ENCODE peak calls at places on chromosomes 1 and 21, in seven cellular contexts. T is AG04449, D is fibroblast of lung, U is choroid plexus epithelial cell, I is testis, F is tibial artery, Y is H9. H is an unnamed sample.

GRCh38 chr1:180178511-180179161 is 24.0 kb downstream of the QSOX1 start:
- DNase-seq in U (peak), I (peak), T (no peak), Y (peak), F (peak), D (peak), H (peak)

GRCh38 chr1:66333463-66334232 is 200.3 kb upstream of the SGIP1 start:
- DNase-seq in T (no peak), Y (no peak), F (no peak), U (no peak), I (peak), D (no peak), H (no peak)

GRCh38 chr1:34842952-34843371 is 16.6 kb downstream of the SMIM12 start:
- DNase-seq in F (no peak), T (no peak), D (no peak), Y (no peak), U (no peak), I (no peak), H (no peak)

GRCh38 chr1:189336115-189337100 is 1141.3 kb downstream of the BRINP3 start:
- DNase-seq in F (no peak), U (no peak), Y (no peak), T (no peak), D (no peak), I (no peak), H (no peak)

GRCh38 chr1:99264201-99265021 is at the start of gene PLPPR4:
- DNase-seq in T (no peak), U (peak), F (peak), I (peak), Y (peak), D (peak), H (no peak)

GRCh38 chr1:28601696-28602095 is 9.6 kb downstream of the RAB42 start:
- DNase-seq in D (peak), F (peak), U (peak), I (no peak), T (peak), Y (no peak), H (no peak)

GRCh38 chr1:155983191-155984023 is 5.1 kb upstream of the ARHGEF2 start:
- DNase-seq in F (peak), Y (peak), D (peak), T (peak), I (no peak), U (peak), H (no peak)

GRCh38 chr21:28781602-28782274 is 210.9 kb downstream of the LTN1 start:
- DNase-seq in I (no peak), T (no peak), F (no peak), Y (no peak), U (peak), D (peak), H (peak)

GRCh38 chr1:39919545-39919944 is 17.8 kb upstream of the MYCL start:
- DNase-seq in I (peak), Y (peak), D (peak), T (no peak), F (no peak), U (peak), H (peak)

GRCh38 chr1:7406641-7407546 is 364.2 kb upstream of the VAMP3 start:
- DNase-seq in I (peak), D (no peak), T (no peak), F (no peak), U (no peak), Y (peak), H (no peak)

GRCh38 chr1:78291443-78291842 is 199.3 kb upstream of the PTGFR start:
- DNase-seq in U (no peak), I (no peak), T (no peak), D (no peak), Y (no peak), F (no peak), H (no peak)

GRCh38 chr1:33455537-33456301 is 16.7 kb upstream of the ZSCAN20 start:
- DNase-seq in F (peak), T (peak), Y (peak), D (peak), I (peak), U (peak), H (peak)

GRCh38 chr1:156407344-156407743 is 38.3 kb downstream of the RHBG start:
- DNase-seq in U (no peak), Y (no peak), T (no peak), I (no peak), F (no peak), D (no peak), H (no peak)

GRCh38 chr1:84773933-84774497 is 83.8 kb upstream of the SSX2IP start:
- DNase-seq in U (no peak), I (no peak), F (no peak), Y (no peak), T (no peak), D (no peak), H (no peak)

GRCh38 chr1:222910699-222911098 is 95.9 kb downstream of the DISP1 start:
- DNase-seq in Y (no peak), U (peak), I (no peak), D (peak), F (no peak), T (no peak), H (no peak)

GRCh38 chr1:5998906-5999301 is 6.7 kb upstream of the NPHP4 start:
- DNase-seq in I (no peak), F (no peak), U (no peak), D (no peak), T (no peak), Y (no peak), H (no peak)

GRCh38 chr1:38326135-38326534 is 279.5 kb upstream of the POU3F1 start:
- DNase-seq in T (no peak), F (no peak), D (no peak), Y (no peak), I (no peak), U (no peak), H (no peak)

GRCh38 chr1:208597571-208597970 is 353.4 kb upstream of the PLXNA2 start:
- DNase-seq in F (no peak), I (no peak), Y (no peak), U (no peak), D (no peak), T (no peak), H (no peak)

GRCh38 chr1:41698916-41699860 is 214.7 kb upstream of the EDN2 start:
- DNase-seq in F (no peak), U (no peak), D (peak), Y (no peak), T (no peak), I (no peak), H (peak)

GRCh38 chr1:8202182-8202905 is 115.6 kb upstream of the SLC45A1 start:
- DNase-seq in U (peak), D (peak), F (peak), I (peak), T (peak), Y (peak), H (no peak)

GRCh38 chr1:225735252-225736149 is 42.1 kb upstream of the SRP9 start:
- DNase-seq in U (peak), I (peak), Y (no peak), F (peak), T (peak), D (peak), H (no peak)

GRCh38 chr1:2373551-2374259 is 17.6 kb downstream of the MORN1 start:
- DNase-seq in T (no peak), U (no peak), Y (no peak), I (no peak), F (peak), D (no peak), H (no peak)

GRCh38 chr1:205376739-205377138 is 20.0 kb upstream of the KLHDC8A start:
- DNase-seq in U (no peak), I (no peak), D (no peak), Y (no peak), T (no peak), F (no peak), H (no peak)

GRCh38 chr1:42674214-42674613 is 8.0 kb upstream of the YBX1 start:
- DNase-seq in I (no peak), T (no peak), F (no peak), U (peak), Y (no peak), D (peak), H (no peak)

GRCh38 chr1:239772456-239772855 is 319.2 kb upstream of the FMN2 start:
- DNase-seq in U (no peak), Y (no peak), D (no peak), T (no peak), I (no peak), F (no peak), H (no peak)

GRCh38 chr21:35399002-35399401 is 349.9 kb upstream of the RUNX1 start:
- DNase-seq in T (no peak), U (no peak), F (no peak), D (no peak), Y (no peak), I (no peak), H (no peak)

GRCh38 chr1:31913968-31914367 is 24.2 kb downstream of the PTP4A2 start:
- DNase-seq in F (no peak), U (no peak), Y (no peak), I (no peak), D (no peak), T (no peak), H (no peak)

GRCh38 chr1:178939328-178939727 is 68.5 kb upstream of the ANGPTL1 start:
- DNase-seq in F (peak), D (peak), I (peak), Y (no peak), T (no peak), U (no peak), H (no peak)

GRCh38 chr1:10204003-10204642 is 6.2 kb upstream of the KIF1B start:
- DNase-seq in F (no peak), Y (no peak), U (no peak), T (no peak), I (no peak), D (no peak), H (no peak)

GRCh38 chr1:90114521-90115141 is 119.7 kb downstream of the ZNF326 start:
- DNase-seq in T (peak), F (no peak), U (peak), Y (no peak), I (no peak), D (peak), H (peak)

GRCh38 chr1:87833158-87833557 is 504.5 kb downstream of the LMO4 start:
- DNase-seq in T (no peak), I (no peak), F (no peak), U (peak), D (peak), Y (no peak), H (no peak)

DNA sequence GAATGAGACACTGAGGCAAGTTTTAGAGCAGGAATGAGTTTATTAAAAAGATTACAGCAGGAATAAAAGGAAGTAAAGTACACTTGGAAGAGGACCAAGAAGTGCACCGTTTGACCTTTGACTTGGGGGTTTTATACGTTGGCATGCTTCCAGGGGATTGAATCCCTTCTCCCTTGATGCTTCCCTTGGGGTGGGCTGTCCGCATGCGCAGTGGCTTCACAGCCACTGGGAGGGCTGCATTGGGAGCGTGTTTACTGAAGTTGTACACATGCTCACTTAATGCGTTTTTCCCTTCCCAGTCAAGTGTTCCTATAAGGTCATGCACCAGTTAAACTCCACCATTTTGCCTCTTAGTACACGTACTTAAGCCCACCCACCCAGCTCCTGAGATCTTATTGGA is 72.4 kb upstream of the MARK1 start:
- DNase-seq in Y (no peak), D (no peak), U (no peak), T (no peak), I (no peak), F (no peak), H (no peak)
- TF ChIP-seq CTCF in Y (no peak), D (no peak), U (no peak), T (no peak), I (no peak), F (no peak), H (no peak)

GRCh38 chr1:201945157-201945556 is 1.2 kb downstream of the LMOD1 start:
- DNase-seq in F (no peak), T (no peak), U (no peak), Y (no peak), D (no peak), I (no peak), H (no peak)
- TF ChIP-seq CTCF in F (peak), T (peak), U (peak), Y (peak), D (peak), I (peak), H (no peak)

GRCh38 chr1:199460933-199461332 is 566.6 kb upstream of the NR5A2 start:
- DNase-seq in T (no peak), F (no peak), D (peak), I (no peak), Y (no peak), U (peak), H (no peak)

GRCh38 chr1:199463521-199464127 is 563.9 kb upstream of the NR5A2 start:
- DNase-seq in U (peak), I (no peak), Y (peak), T (peak), D (peak), F (no peak), H (peak)
- TF ChIP-seq CTCF in U (peak), I (no peak), Y (peak), T (peak), D (peak), F (no peak), H (peak)

GRCh38 chr1:54711536-54711935 is 4.1 kb upstream of the TTC4 start:
- DNase-seq in F (no peak), D (no peak), U (no peak), Y (no peak), I (no peak), T (no peak), H (no peak)
- TF ChIP-seq CTCF in F (no peak), D (no peak), U (no peak), Y (no peak), I (no peak), T (no peak), H (no peak)

GRCh38 chr1:18486195-18486594 is 5.5 kb downstream of the KLHDC7A start:
- DNase-seq in T (no peak), F (no peak), Y (peak), U (no peak), I (no peak), D (no peak), H (no peak)
- TF ChIP-seq CTCF in T (no peak), F (no peak), Y (peak), U (no peak), I (no peak), D (no peak), H (no peak)

GRCh38 chr21:45308211-45309068 is 20.7 kb upstream of the POFUT2 start:
- DNase-seq in D (peak), F (no peak), Y (no peak), T (no peak), I (no peak), U (peak), H (no peak)

GRCh38 chr21:45306832-45307571 is 19.3 kb upstream of the POFUT2 start:
- DNase-seq in U (peak), T (no peak), F (peak), Y (no peak), I (peak), D (peak), H (no peak)

GRCh38 chr21:45310446-45310845 is 22.8 kb upstream of the POFUT2 start:
- DNase-seq in I (no peak), D (no peak), Y (no peak), F (no peak), U (no peak), T (no peak), H (no peak)

GRCh38 chr21:45309541-45310381 is 22.1 kb upstream of the POFUT2 start:
- DNase-seq in I (no peak), F (no peak), Y (no peak), D (no peak), U (no peak), T (no peak), H (no peak)

GRCh38 chr21:45309069-45309521 is 21.4 kb upstream of the POFUT2 start:
- DNase-seq in F (no peak), D (peak), U (peak), Y (peak), T (no peak), I (peak), H (no peak)
- TF ChIP-seq CTCF in F (peak), D (peak), U (peak), Y (peak), T (peak), I (peak), H (peak)

GRCh38 chr1:93631626-93632365 is 49.8 kb downstream of the BCAR3 start:
- DNase-seq in F (no peak), T (no peak), D (peak), I (peak), Y (no peak), U (peak), H (peak)
- TF ChIP-seq CTCF in F (no peak), T (peak), D (peak), I (no peak), Y (peak), U (peak), H (peak)

GRCh38 chr1:101316801-101317200 is 80.0 kb downstream of the S1PR1 start:
- DNase-seq in U (no peak), T (no peak), I (no peak), D (no peak), Y (no peak), F (no peak), H (no peak)

GRCh38 chr1:101312192-101312591 is 75.4 kb downstream of the S1PR1 start:
- DNase-seq in D (no peak), T (no peak), I (no peak), U (no peak), F (no peak), Y (no peak), H (no peak)

GRCh38 chr1:101316276-101316675 is 79.5 kb downstream of the S1PR1 start:
- DNase-seq in D (no peak), U (no peak), F (no peak), I (no peak), Y (no peak), T (no peak), H (no peak)

GRCh38 chr1:101314244-101314643 is 77.4 kb downstream of the S1PR1 start:
- DNase-seq in U (peak), Y (no peak), I (no peak), D (no peak), T (no peak), F (no peak), H (no peak)

GRCh38 chr1:101317590-101317989 is 80.8 kb downstream of the S1PR1 start:
- DNase-seq in U (no peak), I (no peak), F (no peak), D (no peak), Y (peak), T (no peak), H (no peak)
- TF ChIP-seq CTCF in U (no peak), I (no peak), F (no peak), D (no peak), Y (peak), T (no peak), H (no peak)